ENCODE peak calls at places on chromosomes 4 and X, in five cellular contexts. One of them, this sample, is unnamed.

GRCh38 chr4:82469776-82470345 is 39.5 kb downstream of the ENOPH1 start:
- DNase-seq in nephron progenitor cell: no peak
- DNase-seq in bronchial epithelial cell: peak; percentile 45
- DNase-seq in spleen: no peak
- DNase-seq in breast epithelium: no peak
- DNase-seq in this sample: no peak

GRCh38 chrX:136816970-136817369 is 36.2 kb upstream of the ARHGEF6 start:
- DNase-seq in nephron progenitor cell: no peak
- DNase-seq in bronchial epithelial cell: peak; percentile 52
- DNase-seq in spleen: no peak
- DNase-seq in breast epithelium: no peak
- DNase-seq in this sample: no peak

GRCh38 chr4:125187221-125187620 is 127.5 kb upstream of the FAT4 start:
- DNase-seq in nephron progenitor cell: no peak
- DNase-seq in bronchial epithelial cell: peak; percentile 98
- DNase-seq in spleen: no peak
- DNase-seq in breast epithelium: no peak
- DNase-seq in this sample: no peak

GRCh38 chr4:86999244-86999643 is 64.4 kb downstream of the AFF1 start:
- DNase-seq in nephron progenitor cell: no peak
- DNase-seq in bronchial epithelial cell: no peak
- DNase-seq in spleen: no peak
- DNase-seq in breast epithelium: no peak
- DNase-seq in this sample: no peak

GRCh38 chr4:109589119-109589518 is 29.1 kb downstream of the MCUB start:
- DNase-seq in nephron progenitor cell: no peak
- DNase-seq in bronchial epithelial cell: peak; percentile 68
- DNase-seq in spleen: no peak
- DNase-seq in breast epithelium: no peak
- DNase-seq in this sample: no peak

GRCh38 chr4:52977252-52977651 is 115.1 kb downstream of the RASL11B start:
- DNase-seq in nephron progenitor cell: peak; percentile 8
- DNase-seq in bronchial epithelial cell: no peak
- DNase-seq in spleen: no peak
- DNase-seq in breast epithelium: no peak
- DNase-seq in this sample: no peak

GRCh38 chr4:152090543-152090942 is 329.7 kb upstream of the GATB start:
- DNase-seq in nephron progenitor cell: no peak
- DNase-seq in bronchial epithelial cell: peak; percentile 15
- DNase-seq in spleen: no peak
- DNase-seq in breast epithelium: no peak
- DNase-seq in this sample: no peak

GRCh38 chr4:75555294-75556164 is at the start of gene ODAPH:
- DNase-seq in nephron progenitor cell: no peak
- DNase-seq in bronchial epithelial cell: peak; percentile 90
- DNase-seq in spleen: no peak
- DNase-seq in breast epithelium: no peak
- DNase-seq in this sample: no peak

DNA sequence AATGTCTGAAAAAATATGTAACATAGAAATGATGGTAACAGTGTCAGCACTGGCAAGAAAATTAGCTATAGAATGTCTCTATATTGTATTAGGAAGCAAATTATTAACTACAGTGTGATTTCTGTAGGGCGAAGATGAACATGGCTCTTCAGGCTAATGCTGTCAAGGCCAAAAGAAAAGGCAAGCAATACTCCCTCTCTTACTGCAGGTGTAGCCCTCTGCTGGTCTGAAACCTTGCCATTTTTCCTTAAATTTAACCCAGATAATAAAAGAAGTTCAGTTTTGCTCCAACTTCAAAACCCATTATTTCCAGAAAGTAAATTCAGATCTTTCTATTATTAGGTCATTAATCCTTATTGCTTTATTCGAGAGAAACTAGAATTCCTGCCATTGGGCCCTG is 215.9 kb downstream of the LRBA start:
- DNase-seq in nephron progenitor cell: no peak
- DNase-seq in bronchial epithelial cell: no peak
- DNase-seq in spleen: no peak
- DNase-seq in breast epithelium: no peak
- DNase-seq in this sample: no peak
- TF ChIP-seq CTCF in nephron progenitor cell: no peak
- TF ChIP-seq CTCF in bronchial epithelial cell: no peak
- TF ChIP-seq CTCF in spleen: no peak
- TF ChIP-seq CTCF in breast epithelium: no peak
- TF ChIP-seq CTCF in this sample: no peak

DNA sequence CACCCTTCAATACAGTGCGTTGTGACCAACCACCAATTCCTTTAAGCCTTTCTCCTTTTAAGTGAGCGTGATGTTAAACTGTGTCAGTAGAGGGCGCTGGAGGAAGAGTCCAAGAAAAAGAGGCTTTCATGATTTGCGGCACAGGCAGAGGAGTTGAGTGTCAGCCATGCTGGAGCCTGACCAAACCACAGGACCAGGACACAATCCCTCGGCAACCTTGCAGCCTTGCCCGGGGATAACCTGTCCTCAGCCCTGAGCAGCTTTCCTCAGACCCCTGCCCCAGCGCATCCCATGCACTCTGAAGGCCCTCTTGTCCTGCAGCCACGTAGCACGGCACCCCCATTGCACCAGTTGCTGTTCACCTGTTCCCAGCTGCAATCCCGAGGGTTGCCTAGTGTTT is 53.5 kb upstream of the SMIM31 start:
- DNase-seq in nephron progenitor cell: peak; percentile 48
- DNase-seq in bronchial epithelial cell: peak; percentile 7
- DNase-seq in spleen: peak; percentile 60
- DNase-seq in breast epithelium: peak; percentile 41
- DNase-seq in this sample: no peak
- TF ChIP-seq CTCF in nephron progenitor cell: peak; percentile 46
- TF ChIP-seq CTCF in bronchial epithelial cell: peak; percentile 33
- TF ChIP-seq CTCF in spleen: no peak
- TF ChIP-seq CTCF in breast epithelium: peak; percentile 39
- TF ChIP-seq CTCF in this sample: no peak

GRCh38 chr4:184826315-184827266 is 823 bp upstream of the ACSL1 start:
- DNase-seq in nephron progenitor cell: peak; percentile 46
- DNase-seq in bronchial epithelial cell: no peak
- DNase-seq in spleen: peak; percentile 92
- DNase-seq in breast epithelium: no peak
- DNase-seq in this sample: peak; percentile 68
- TF ChIP-seq CTCF in nephron progenitor cell: no peak
- TF ChIP-seq CTCF in bronchial epithelial cell: no peak
- TF ChIP-seq CTCF in spleen: no peak
- TF ChIP-seq CTCF in breast epithelium: no peak
- TF ChIP-seq CTCF in this sample: no peak

GRCh38 chr4:155208258-155209054 is at the start of gene NPY2R:
- DNase-seq in nephron progenitor cell: peak; percentile 74
- DNase-seq in bronchial epithelial cell: no peak
- DNase-seq in spleen: peak; percentile 69
- DNase-seq in breast epithelium: no peak
- DNase-seq in this sample: no peak
- TF ChIP-seq CTCF in nephron progenitor cell: peak; percentile 44
- TF ChIP-seq CTCF in bronchial epithelial cell: no peak
- TF ChIP-seq CTCF in spleen: no peak
- TF ChIP-seq CTCF in breast epithelium: no peak
- TF ChIP-seq CTCF in this sample: no peak

DNA sequence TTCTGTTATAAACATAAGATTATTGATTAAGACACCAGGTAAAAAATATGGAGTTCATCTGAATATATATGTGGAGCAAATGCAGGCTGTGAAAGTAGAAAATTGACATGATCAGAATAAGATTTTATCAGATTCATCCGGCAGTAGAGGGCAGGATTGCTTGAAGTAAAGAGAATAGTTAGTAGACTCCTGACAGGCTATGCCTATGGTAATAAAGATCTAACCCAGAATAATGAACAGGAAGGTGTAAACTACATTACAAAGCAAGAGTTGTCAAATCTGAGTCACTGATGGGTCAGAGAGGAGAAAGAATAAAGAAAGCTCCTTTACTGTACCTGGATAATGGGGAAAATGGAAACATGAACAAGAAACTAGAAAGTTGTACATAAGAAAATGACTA is 20.8 kb upstream of the TMEM184C start:
- DNase-seq in nephron progenitor cell: no peak
- DNase-seq in bronchial epithelial cell: peak; percentile 75
- DNase-seq in spleen: no peak
- DNase-seq in breast epithelium: no peak
- DNase-seq in this sample: no peak
- TF ChIP-seq CTCF in nephron progenitor cell: no peak
- TF ChIP-seq CTCF in bronchial epithelial cell: no peak
- TF ChIP-seq CTCF in spleen: no peak
- TF ChIP-seq CTCF in breast epithelium: no peak
- TF ChIP-seq CTCF in this sample: no peak

GRCh38 chrX:41258871-41259270 is 75.1 kb upstream of the DDX3X start:
- DNase-seq in nephron progenitor cell: no peak
- DNase-seq in bronchial epithelial cell: no peak
- DNase-seq in spleen: no peak
- DNase-seq in breast epithelium: no peak
- DNase-seq in this sample: no peak

GRCh38 chrX:41259516-41259915 is 74.4 kb upstream of the DDX3X start:
- DNase-seq in nephron progenitor cell: no peak
- DNase-seq in bronchial epithelial cell: no peak
- DNase-seq in spleen: no peak
- DNase-seq in breast epithelium: no peak
- DNase-seq in this sample: no peak

DNA sequence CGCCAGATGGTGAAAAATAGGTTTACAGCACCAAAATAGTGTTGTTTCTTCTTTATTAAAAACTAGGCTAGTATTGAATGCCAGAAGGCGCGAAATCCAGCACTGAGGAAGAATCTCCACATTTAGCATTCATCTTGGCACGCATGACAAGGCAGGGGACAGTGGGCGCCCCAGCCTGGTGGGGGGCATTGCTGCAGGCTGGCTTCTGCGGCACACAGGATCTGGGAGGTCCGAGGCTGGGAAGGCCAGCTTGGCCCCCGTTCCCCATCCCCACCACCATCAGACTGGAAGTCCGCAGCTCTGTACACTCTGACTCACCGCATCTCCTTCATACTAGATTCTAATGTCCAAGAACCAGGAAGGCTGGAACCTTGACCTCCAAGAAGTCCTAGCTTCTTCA is 75.7 kb upstream of the DDX3X start:
- DNase-seq in nephron progenitor cell: no peak
- DNase-seq in bronchial epithelial cell: no peak
- DNase-seq in spleen: no peak
- DNase-seq in breast epithelium: no peak
- DNase-seq in this sample: no peak
- TF ChIP-seq CTCF in nephron progenitor cell: no peak
- TF ChIP-seq CTCF in bronchial epithelial cell: no peak
- TF ChIP-seq CTCF in spleen: no peak
- TF ChIP-seq CTCF in breast epithelium: no peak
- TF ChIP-seq CTCF in this sample: no peak

GRCh38 chrX:115561605-115562491 is 874 bp downstream of the PLS3 start:
- DNase-seq in nephron progenitor cell: peak; percentile 70
- DNase-seq in bronchial epithelial cell: peak; percentile 16
- DNase-seq in spleen: no peak
- DNase-seq in breast epithelium: peak; percentile 39
- DNase-seq in this sample: no peak
- TF ChIP-seq CTCF in nephron progenitor cell: no peak
- TF ChIP-seq CTCF in bronchial epithelial cell: no peak
- TF ChIP-seq CTCF in spleen: no peak
- TF ChIP-seq CTCF in breast epithelium: no peak
- TF ChIP-seq CTCF in this sample: no peak